ENCODE peak calls at places on chromosomes 13 and 19, in ten cellular contexts. F is T-helper 2 cell; T is activated T-cell treated with anti-CD3 and anti-CD28 coated beads for 1 hour; E is B cell; U is amniotic stem cell; Z is stimulated activated CD4-positive, alpha-beta T cell treated with anti-CD3 and anti-CD28 coated beads, Interleukin-1b, Interleukin-23, amount 100 ng/mL, for 1 hour; W is NCI-H2081; Y is breast epithelium; D is WTC11; N is SK-N-SH. L is an unnamed sample.
A peak's percentile ranks its signal among the peaks of the same experiment; 100 is the strongest.

GRCh38 chr13:77896977-77897376 is 21.7 kb downstream of the EDNRB start:
- DNase-seq in F (no peak), T (no peak), E (no peak), U (no peak), Z (no peak), W (no peak), Y (no peak), D (no peak), N (no peak), L (no peak)

GRCh38 chr13:105817011-105817410 is 718.5 kb downstream of the EFNB2 start:
- DNase-seq in F (no peak), T (no peak), E (no peak), U (no peak), Z (no peak), W (no peak), Y (no peak), D (peak; percentile 22), N (no peak), L (no peak)

GRCh38 chr13:25180795-25181537 is 8.9 kb upstream of the AMER2 start:
- DNase-seq in F (no peak), T (no peak), E (peak; percentile 9), U (no peak), Z (no peak), W (no peak), Y (no peak), D (no peak), N (no peak), L (no peak)

GRCh38 chr13:24851546-24851945 is 87.6 kb downstream of the RNF17 start:
- DNase-seq in F (no peak), T (no peak), E (no peak), U (peak; percentile 7), Z (no peak), W (no peak), Y (no peak), D (no peak), N (no peak), L (no peak)

GRCh38 chr13:67275351-67275989 is 45.3 kb upstream of the PCDH9 start:
- DNase-seq in F (no peak), T (no peak), E (no peak), U (no peak), Z (no peak), W (no peak), Y (no peak), D (no peak), N (no peak), L (no peak)

GRCh38 chr19:55240713-55241020 is 12.1 kb upstream of the TMEM86B start:
- DNase-seq in F (no peak), T (no peak), E (no peak), U (no peak), Z (no peak), W (no peak), Y (no peak), D (no peak), N (no peak), L (no peak)

GRCh38 chr19:11989112-11989456 is 24.2 kb downstream of the ZNF763 start:
- DNase-seq in F (no peak), T (no peak), E (no peak), U (no peak), Z (no peak), W (no peak), Y (no peak), D (no peak), N (no peak), L (no peak)

GRCh38 chr13:70622785-70623184 is 514.5 kb upstream of the KLHL1 start:
- DNase-seq in F (no peak), T (no peak), E (no peak), U (no peak), Z (no peak), W (no peak), Y (no peak), D (no peak), N (no peak), L (no peak)

GRCh38 chr19:7783991-7784421 is 21.0 kb downstream of the CLEC4M start:
- DNase-seq in F (no peak), T (no peak), E (no peak), U (no peak), Z (no peak), W (no peak), Y (no peak), D (no peak), N (no peak), L (no peak)

GRCh38 chr13:44930907-44931676 is 58.2 kb downstream of the NUFIP1 start:
- DNase-seq in F (no peak), T (no peak), E (no peak), U (no peak), Z (no peak), W (peak; percentile 1), Y (no peak), D (no peak), N (no peak), L (no peak)

GRCh38 chr19:17515408-17516149 is 4.1 kb downstream of the PGLS start:
- DNase-seq in F (no peak), T (no peak), E (no peak), U (no peak), Z (no peak), W (no peak), Y (no peak), D (no peak), N (no peak), L (no peak)

GRCh38 chr13:26460652-26461051 is 96.8 kb upstream of the WASF3 start:
- DNase-seq in F (no peak), T (no peak), E (no peak), U (no peak), Z (no peak), W (no peak), Y (no peak), D (no peak), N (no peak), L (no peak)

GRCh38 chr19:648305-648704 is 8.6 kb downstream of the FGF22 start:
- DNase-seq in F (no peak), T (no peak), E (no peak), U (no peak), Z (no peak), W (no peak), Y (no peak), D (no peak), N (no peak), L (no peak)

L was measured in hypothalamus.